ENCODE peak calls at places on chromosomes 3 and 15, in ten cellular contexts. T, F, I, O, Y, V, N, G, S and M are unnamed samples.

GRCh38 chr15:80586141-80586540 is 109.0 kb upstream of the ABHD17C start:
- DNase-seq in T (no peak), F (no peak), I (no peak), O (no peak), Y (no peak), V (peak), N (no peak), G (peak), S (no peak), M (no peak)

GRCh38 chr3:39378092-39378491 is 5.1 kb upstream of the SLC25A38 start:
- DNase-seq in T (peak), F (no peak), I (no peak), O (no peak), Y (no peak), V (peak), N (no peak), G (no peak), S (peak), M (no peak)

GRCh38 chr3:44359146-44359751 is 20.7 kb downstream of the TCAIM start:
- DNase-seq in T (no peak), F (no peak), I (no peak), O (no peak), Y (no peak), V (no peak), N (no peak), G (no peak), S (no peak), M (no peak)

GRCh38 chr3:48371651-48372376 is at the start of gene FBXW12:
- DNase-seq in T (no peak), F (no peak), I (no peak), O (no peak), Y (no peak), V (no peak), N (no peak), G (no peak), S (no peak), M (no peak)

GRCh38 chr3:36729204-36730056 is 34.9 kb downstream of the DCLK3 start:
- DNase-seq in T (peak), F (peak), I (no peak), O (no peak), Y (peak), V (peak), N (no peak), G (no peak), S (peak), M (peak)

GRCh38 chr3:183826854-183827253 is 1.5 kb upstream of the MAP6D1 start:
- DNase-seq in T (no peak), F (no peak), I (no peak), O (no peak), Y (no peak), V (no peak), N (no peak), G (no peak), S (no peak), M (no peak)

GRCh38 chr15:33149919-33150318 is 44.6 kb downstream of the FMN1 start:
- DNase-seq in T (no peak), F (no peak), I (no peak), O (no peak), Y (peak), V (peak), N (no peak), G (no peak), S (peak), M (no peak)

GRCh38 chr3:3109407-3110298 is 521 bp downstream of the IL5RA start:
- DNase-seq in T (no peak), F (no peak), I (no peak), O (no peak), Y (no peak), V (peak), N (no peak), G (no peak), S (no peak), M (no peak)

GRCh38 chr15:31887246-31887645 is 143.1 kb upstream of the CHRNA7 start:
- DNase-seq in T (no peak), F (no peak), I (no peak), O (no peak), Y (no peak), V (no peak), N (no peak), G (no peak), S (no peak), M (no peak)

GRCh38 chr3:58293516-58293915 is 12.5 kb upstream of the RPP14 start:
- DNase-seq in T (no peak), F (no peak), I (no peak), O (no peak), Y (no peak), V (no peak), N (no peak), G (no peak), S (no peak), M (no peak)

GRCh38 chr3:10602769-10603768 is 97.7 kb upstream of the ATP2B2 start:
- DNase-seq in T (no peak), F (no peak), I (no peak), O (no peak), Y (no peak), V (no peak), N (no peak), G (no peak), S (no peak), M (no peak)

GRCh38 chr15:39564972-39565665 is 15.8 kb upstream of the THBS1 start:
- DNase-seq in T (no peak), F (no peak), I (no peak), O (no peak), Y (no peak), V (no peak), N (no peak), G (no peak), S (no peak), M (no peak)

GRCh38 chr3:170418422-170419300 is at the start of gene CLDN11:
- DNase-seq in T (no peak), F (no peak), I (no peak), O (no peak), Y (no peak), V (no peak), N (no peak), G (no peak), S (peak), M (no peak)

GRCh38 chr15:55861115-55861514 is 118.2 kb upstream of the PRTG start:
- DNase-seq in T (no peak), F (no peak), I (no peak), O (no peak), Y (no peak), V (no peak), N (no peak), G (no peak), S (no peak), M (no peak)

GRCh38 chr15:100671858-100672543 is 69.6 kb downstream of the ASB7 start:
- DNase-seq in T (no peak), F (no peak), I (no peak), O (peak), Y (no peak), V (peak), N (no peak), G (no peak), S (peak), M (no peak)

GRCh38 chr15:65987100-65987499 is 117.8 kb downstream of the RAB11A start:
- DNase-seq in T (no peak), F (no peak), I (no peak), O (no peak), Y (no peak), V (no peak), N (no peak), G (no peak), S (no peak), M (no peak)

GRCh38 chr3:133893683-133894333 is 1.9 kb downstream of the RAB6B start:
- DNase-seq in T (no peak), F (no peak), I (no peak), O (no peak), Y (no peak), V (no peak), N (no peak), G (no peak), S (no peak), M (no peak)

GRCh38 chr15:40782609-40783227 is 12.9 kb downstream of the C15orf62 start:
- DNase-seq in T (peak), F (no peak), I (no peak), O (no peak), Y (no peak), V (peak), N (peak), G (peak), S (no peak), M (no peak)

GRCh38 chr3:69499899-69500316 is 114.0 kb upstream of the FRMD4B start:
- DNase-seq in T (no peak), F (no peak), I (no peak), O (peak), Y (no peak), V (no peak), N (peak), G (no peak), S (peak), M (peak)

GRCh38 chr3:184565421-184566211 is 4.0 kb downstream of the EPHB3 start:
- DNase-seq in T (peak), F (peak), I (peak), O (peak), Y (peak), V (peak), N (peak), G (peak), S (peak), M (peak)

GRCh38 chr3:176514297-176514696 is 683.0 kb downstream of the TBL1XR1 start:
- DNase-seq in T (peak), F (no peak), I (no peak), O (no peak), Y (peak), V (peak), N (no peak), G (no peak), S (peak), M (peak)

GRCh38 chr3:107660316-107660976 is 137.7 kb downstream of the BBX start:
- DNase-seq in T (no peak), F (peak), I (no peak), O (no peak), Y (peak), V (peak), N (no peak), G (no peak), S (peak), M (peak)

GRCh38 chr3:107663266-107663665 is 140.5 kb downstream of the BBX start:
- DNase-seq in T (no peak), F (no peak), I (no peak), O (no peak), Y (no peak), V (no peak), N (no peak), G (no peak), S (no peak), M (no peak)

GRCh38 chr3:107662586-107662985 is 139.8 kb downstream of the BBX start:
- DNase-seq in T (no peak), F (no peak), I (no peak), O (no peak), Y (no peak), V (peak), N (no peak), G (no peak), S (peak), M (no peak)

GRCh38 chr3:107661447-107662108 is 138.8 kb downstream of the BBX start:
- DNase-seq in T (no peak), F (no peak), I (no peak), O (no peak), Y (no peak), V (peak), N (no peak), G (no peak), S (no peak), M (no peak)

GRCh38 chr3:107662109-107662477 is 139.3 kb downstream of the BBX start:
- DNase-seq in T (no peak), F (no peak), I (no peak), O (peak), Y (no peak), V (peak), N (no peak), G (no peak), S (peak), M (peak)
- H3K4me3 ChIP-seq in T (no peak), F (no peak), I (peak), O (no peak), Y (no peak), V (no peak), N (no peak), G (no peak), S (peak), M (peak)

DNA sequence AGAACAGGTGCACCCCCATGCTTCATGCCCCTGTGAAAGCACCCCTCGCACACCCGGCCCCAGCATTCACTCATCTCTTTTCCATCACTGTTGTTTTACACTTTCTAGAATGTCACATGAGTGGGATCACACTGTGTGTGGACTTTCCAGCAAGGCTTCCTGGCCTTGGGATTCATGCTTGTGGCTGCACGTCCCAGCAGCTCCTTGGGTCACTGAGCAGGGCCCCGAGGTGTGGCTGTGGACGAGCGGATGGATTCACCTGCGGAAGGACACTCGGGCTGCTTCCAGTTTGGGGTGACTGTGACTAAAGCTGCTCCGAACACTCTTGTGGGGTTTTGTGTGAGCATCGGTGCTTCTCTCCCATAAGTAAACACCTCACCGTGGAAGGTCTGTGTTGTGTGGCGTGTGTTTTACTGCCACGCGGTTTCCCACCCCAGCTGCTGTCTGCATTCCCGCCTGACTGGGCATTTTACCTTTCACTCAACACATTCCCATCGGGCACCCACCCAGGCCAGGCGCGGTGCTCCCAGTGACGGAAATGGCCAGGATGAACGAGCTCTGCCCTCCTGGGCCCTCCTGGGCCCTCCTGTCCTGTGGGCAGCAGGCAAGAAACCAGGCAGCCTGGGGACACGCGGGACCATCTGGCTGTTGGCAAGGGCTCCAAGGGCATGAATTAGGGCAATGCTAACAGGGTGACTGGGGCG is 41.4 kb downstream of the DNAJB8 start:
- DNase-seq in T (no peak), F (no peak), I (no peak), O (no peak), Y (no peak), V (no peak), N (no peak), G (no peak), S (no peak), M (no peak)
- H3K4me3 ChIP-seq in T (no peak), F (no peak), I (no peak), O (no peak), Y (no peak), V (no peak), N (no peak), G (no peak), S (no peak), M (no peak)

GRCh38 chr3:123586966-123587365 is 2.1 kb upstream of the HACD2 start:
- DNase-seq in T (no peak), F (peak), I (no peak), O (no peak), Y (no peak), V (peak), N (no peak), G (no peak), S (no peak), M (no peak)
- H3K4me3 ChIP-seq in T (no peak), F (no peak), I (no peak), O (no peak), Y (no peak), V (no peak), N (no peak), G (peak), S (peak), M (no peak)

GRCh38 chr3:123447749-123448502 is 964 bp downstream of the ADCY5 start:
- DNase-seq in T (peak), F (no peak), I (no peak), O (peak), Y (no peak), V (no peak), N (no peak), G (no peak), S (no peak), M (no peak)
- H3K4me3 ChIP-seq in T (peak), F (no peak), I (peak), O (peak), Y (no peak), V (peak), N (peak), G (no peak), S (no peak), M (no peak)

GRCh38 chr3:80767599-80767998 is 993.8 kb downstream of the GBE1 start:
- DNase-seq in T (peak), F (no peak), I (no peak), O (no peak), Y (no peak), V (no peak), N (no peak), G (no peak), S (no peak), M (no peak)
- H3K4me3 ChIP-seq in T (no peak), F (no peak), I (no peak), O (no peak), Y (no peak), V (no peak), N (no peak), G (no peak), S (no peak), M (no peak)

GRCh38 chr3:153400641-153401040 is 238.6 kb downstream of the RAP2B start:
- DNase-seq in T (no peak), F (no peak), I (no peak), O (no peak), Y (no peak), V (peak), N (no peak), G (no peak), S (peak), M (no peak)

GRCh38 chr3:153396581-153396980 is 234.6 kb downstream of the RAP2B start:
- DNase-seq in T (no peak), F (no peak), I (no peak), O (no peak), Y (no peak), V (no peak), N (no peak), G (no peak), S (no peak), M (no peak)

GRCh38 chr3:153404157-153404556 is 242.1 kb downstream of the RAP2B start:
- DNase-seq in T (no peak), F (no peak), I (no peak), O (no peak), Y (no peak), V (no peak), N (no peak), G (no peak), S (peak), M (no peak)

GRCh38 chr3:153397806-153398205 is 235.8 kb downstream of the RAP2B start:
- DNase-seq in T (no peak), F (no peak), I (no peak), O (no peak), Y (no peak), V (peak), N (no peak), G (no peak), S (no peak), M (no peak)

DNA sequence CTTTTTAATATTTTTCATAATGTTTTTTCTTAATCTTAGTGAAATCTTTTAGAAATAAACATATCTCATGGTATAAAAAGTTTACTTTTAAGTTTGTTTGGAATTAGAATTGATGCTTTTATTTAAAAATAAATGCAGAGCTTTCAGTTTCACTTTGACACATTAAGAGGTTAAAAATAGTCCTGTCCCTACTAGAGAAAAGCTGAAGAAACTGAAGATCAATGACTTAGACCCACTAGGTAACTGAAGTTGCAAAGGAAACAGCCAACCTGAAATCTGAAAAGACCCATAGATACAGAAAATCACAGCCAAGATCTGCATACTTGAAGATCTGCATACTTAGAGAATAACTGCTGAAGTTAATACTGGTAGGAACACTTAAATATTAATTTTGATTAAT is 237.6 kb downstream of the RAP2B start:
- DNase-seq in T (no peak), F (no peak), I (no peak), O (no peak), Y (no peak), V (no peak), N (no peak), G (no peak), S (peak), M (no peak)
- H3K4me3 ChIP-seq in T (no peak), F (no peak), I (no peak), O (no peak), Y (no peak), V (no peak), N (no peak), G (no peak), S (peak), M (no peak)

GRCh38 chr3:128497305-128498126 is 4.5 kb upstream of the GATA2 start:
- DNase-seq in T (peak), F (no peak), I (peak), O (no peak), Y (no peak), V (no peak), N (peak), G (no peak), S (no peak), M (no peak)

GRCh38 chr3:128498901-128499530 is 6.0 kb upstream of the GATA2 start:
- DNase-seq in T (no peak), F (no peak), I (no peak), O (no peak), Y (no peak), V (no peak), N (no peak), G (no peak), S (no peak), M (no peak)

GRCh38 chr3:128499724-128500275 is 6.8 kb upstream of the GATA2 start:
- DNase-seq in T (no peak), F (no peak), I (peak), O (no peak), Y (no peak), V (no peak), N (no peak), G (no peak), S (no peak), M (no peak)

GRCh38 chr3:128496602-128497304 is 3.8 kb upstream of the GATA2 start:
- DNase-seq in T (no peak), F (no peak), I (no peak), O (no peak), Y (no peak), V (no peak), N (no peak), G (no peak), S (no peak), M (no peak)

GRCh38 chr3:128498127-128498626 is 5.2 kb upstream of the GATA2 start:
- DNase-seq in T (no peak), F (no peak), I (no peak), O (no peak), Y (no peak), V (no peak), N (no peak), G (no peak), S (no peak), M (no peak)
- H3K4me3 ChIP-seq in T (no peak), F (peak), I (peak), O (no peak), Y (peak), V (no peak), N (no peak), G (peak), S (no peak), M (peak)

GRCh38 chr3:23647706-23648258 is 158.0 kb upstream of the UBE2E1 start:
- DNase-seq in T (no peak), F (no peak), I (no peak), O (no peak), Y (no peak), V (no peak), N (no peak), G (no peak), S (no peak), M (no peak)

GRCh38 chr3:23648965-23649328 is 156.8 kb upstream of the UBE2E1 start:
- DNase-seq in T (peak), F (no peak), I (no peak), O (no peak), Y (no peak), V (peak), N (peak), G (no peak), S (no peak), M (no peak)

GRCh38 chr3:23649502-23649901 is 156.3 kb upstream of the UBE2E1 start:
- DNase-seq in T (no peak), F (no peak), I (no peak), O (no peak), Y (no peak), V (no peak), N (no peak), G (no peak), S (no peak), M (no peak)

GRCh38 chr3:23648326-23648964 is 157.3 kb upstream of the UBE2E1 start:
- DNase-seq in T (no peak), F (no peak), I (no peak), O (no peak), Y (no peak), V (no peak), N (no peak), G (no peak), S (peak), M (no peak)

GRCh38 chr3:23650371-23651140 is 155.2 kb upstream of the UBE2E1 start:
- DNase-seq in T (no peak), F (peak), I (no peak), O (no peak), Y (peak), V (peak), N (no peak), G (no peak), S (peak), M (peak)
- H3K4me3 ChIP-seq in T (no peak), F (no peak), I (no peak), O (no peak), Y (no peak), V (no peak), N (no peak), G (no peak), S (no peak), M (no peak)

DNA sequence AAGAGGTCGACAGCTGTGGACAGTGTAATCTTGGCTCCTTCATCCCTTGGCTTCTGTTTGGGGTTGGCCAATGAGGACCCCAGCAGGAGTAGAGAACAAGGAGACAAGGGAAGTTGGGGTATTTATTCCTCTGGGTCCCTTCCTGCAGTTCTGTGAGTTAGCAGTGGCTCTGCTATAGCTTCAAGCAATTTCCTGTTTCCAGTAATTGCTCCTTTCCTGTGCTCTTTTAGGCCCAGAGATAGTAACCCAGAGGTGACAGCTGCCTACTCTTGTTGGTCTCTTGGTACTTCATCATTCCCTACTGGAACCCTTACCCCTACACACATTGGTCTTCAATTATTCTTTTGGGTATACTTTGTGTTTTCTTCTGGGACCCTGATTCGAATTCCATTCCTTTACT is 92.9 kb downstream of the NR1D2 start:
- DNase-seq in T (no peak), F (no peak), I (no peak), O (no peak), Y (no peak), V (no peak), N (no peak), G (no peak), S (no peak), M (no peak)
- H3K4me3 ChIP-seq in T (no peak), F (no peak), I (no peak), O (no peak), Y (no peak), V (no peak), N (no peak), G (no peak), S (no peak), M (no peak)